ENCODE peak calls at places on chromosomes 11 and 22, in six cellular contexts. J, D, L, E, T and Y are unnamed samples.

GRCh38 chr11:18669211-18669593 is 29.4 kb upstream of the TMEM86A start:
- DNase-seq in J (peak; percentile 93), D (peak; percentile 46), L (no peak), E (peak; percentile 71), T (peak; percentile 22), Y (no peak)

GRCh38 chr11:67032830-67033555 is 10.1 kb downstream of the SYT12 start:
- DNase-seq in J (peak; percentile 71), D (no peak), L (no peak), E (peak; percentile 79), T (peak; percentile 95), Y (no peak)

GRCh38 chr11:109857637-109858036 is 235.6 kb upstream of the ZC3H12C start:
- DNase-seq in J (no peak), D (no peak), L (no peak), E (no peak), T (no peak), Y (no peak)

GRCh38 chr11:115117931-115118479 is 386.2 kb downstream of the CADM1 start:
- DNase-seq in J (no peak), D (no peak), L (no peak), E (no peak), T (no peak), Y (no peak)

GRCh38 chr11:132604446-132604845 is 927.9 kb downstream of the OPCML start:
- DNase-seq in J (no peak), D (no peak), L (no peak), E (no peak), T (peak; percentile 80), Y (no peak)

GRCh38 chr22:23553922-23554870 is 25.9 kb downstream of the IGLL1 start:
- DNase-seq in J (no peak), D (no peak), L (no peak), E (no peak), T (no peak), Y (no peak)

GRCh38 chr22:18031670-18032454 is 7.5 kb upstream of the MICAL3 start:
- DNase-seq in J (peak; percentile 90), D (peak; percentile 82), L (no peak), E (peak; percentile 95), T (peak; percentile 98), Y (no peak)

GRCh38 chr11:5486421-5486820 is 2.1 kb upstream of the OR52D1 start:
- DNase-seq in J (no peak), D (no peak), L (no peak), E (no peak), T (no peak), Y (no peak)

GRCh38 chr22:26609287-26609686 is 8.5 kb downstream of the CRYBB1 start:
- DNase-seq in J (no peak), D (no peak), L (no peak), E (no peak), T (no peak), Y (no peak)

GRCh38 chr11:120781486-120782120 is 242.3 kb upstream of the TBCEL start:
- DNase-seq in J (no peak), D (no peak), L (no peak), E (no peak), T (no peak), Y (no peak)

GRCh38 chr22:32761251-32761903 is 40.1 kb upstream of the TIMP3 start:
- DNase-seq in J (peak; percentile 98), D (no peak), L (no peak), E (no peak), T (peak; percentile 48), Y (no peak)

GRCh38 chr11:115656041-115656440 is 151.8 kb upstream of the CADM1 start:
- DNase-seq in J (no peak), D (no peak), L (no peak), E (no peak), T (no peak), Y (no peak)

GRCh38 chr11:469684-470667 is 19.9 kb downstream of the PTDSS2 start:
- DNase-seq in J (no peak), D (no peak), L (no peak), E (peak; percentile 34), T (peak; percentile 93), Y (no peak)

GRCh38 chr11:13963169-13963948 is 836 bp downstream of the SPON1 start:
- DNase-seq in J (no peak), D (no peak), L (peak; percentile 58), E (no peak), T (peak; percentile 55), Y (no peak)

GRCh38 chr11:76599041-76600013 is 71.2 kb downstream of the LRRC32 start:
- DNase-seq in J (no peak), D (no peak), L (peak; percentile 55), E (no peak), T (no peak), Y (no peak)

GRCh38 chr11:94885133-94885532 is 88.2 kb downstream of the CWC15 start:
- DNase-seq in J (peak; percentile 79), D (no peak), L (no peak), E (peak; percentile 96), T (no peak), Y (peak; percentile 3)

GRCh38 chr11:42526366-42526765 is 785.4 kb upstream of the API5 start:
- DNase-seq in J (no peak), D (no peak), L (no peak), E (no peak), T (no peak), Y (no peak)

GRCh38 chr22:21933899-21934298 is 18.7 kb downstream of the PPM1F start:
- DNase-seq in J (no peak), D (no peak), L (no peak), E (no peak), T (no peak), Y (no peak)

GRCh38 chr11:10324474-10324873 is 19.6 kb downstream of the ADM start:
- DNase-seq in J (no peak), D (no peak), L (no peak), E (no peak), T (peak; percentile 16), Y (no peak)

GRCh38 chr11:15824060-15824459 is 532.3 kb downstream of the SOX6 start:
- DNase-seq in J (no peak), D (no peak), L (no peak), E (no peak), T (no peak), Y (no peak)

GRCh38 chr11:9001736-9002135 is 2.1 kb downstream of the NRIP3 start:
- DNase-seq in J (peak; percentile 44), D (peak; percentile 15), L (no peak), E (peak; percentile 73), T (peak; percentile 96), Y (no peak)

GRCh38 chr11:39294648-39295047 is 2164.8 kb downstream of the LRRC4C start:
- DNase-seq in J (no peak), D (no peak), L (no peak), E (no peak), T (no peak), Y (no peak)

GRCh38 chr22:42878561-42879305 is 21.7 kb upstream of the ARFGAP3 start:
- DNase-seq in J (no peak), D (no peak), L (no peak), E (no peak), T (no peak), Y (no peak)

GRCh38 chr11:118226294-118226693 is 1.5 kb upstream of the JAML start:
- DNase-seq in J (no peak), D (no peak), L (no peak), E (no peak), T (peak; percentile 12), Y (no peak)

GRCh38 chr11:89491141-89491690 is at the start of gene NOX4:
- DNase-seq in J (no peak), D (no peak), L (peak; percentile 82), E (no peak), T (peak; percentile 55), Y (no peak)

GRCh38 chr11:104668797-104669463 is 229.3 kb downstream of the CASP12 start:
- DNase-seq in J (peak; percentile 91), D (peak; percentile 39), L (no peak), E (peak; percentile 98), T (peak; percentile 58), Y (no peak)

GRCh38 chr22:39306456-39307361 is 12.7 kb downstream of the RPL3 start:
- DNase-seq in J (no peak), D (no peak), L (peak; percentile 83), E (peak; percentile 35), T (no peak), Y (peak; percentile 50)

GRCh38 chr11:102280237-102280833 is 36.9 kb upstream of the BIRC3 start:
- DNase-seq in J (no peak), D (no peak), L (peak; percentile 36), E (no peak), T (no peak), Y (no peak)
- H2AFZ ChIP-seq in J (no peak overlapping the region), D (no peak overlapping the region), L (no peak overlapping the region), E (peak overlapping the region; percentile 83), T (peak overlapping the region; percentile 83), Y (no peak overlapping the region)

DNA sequence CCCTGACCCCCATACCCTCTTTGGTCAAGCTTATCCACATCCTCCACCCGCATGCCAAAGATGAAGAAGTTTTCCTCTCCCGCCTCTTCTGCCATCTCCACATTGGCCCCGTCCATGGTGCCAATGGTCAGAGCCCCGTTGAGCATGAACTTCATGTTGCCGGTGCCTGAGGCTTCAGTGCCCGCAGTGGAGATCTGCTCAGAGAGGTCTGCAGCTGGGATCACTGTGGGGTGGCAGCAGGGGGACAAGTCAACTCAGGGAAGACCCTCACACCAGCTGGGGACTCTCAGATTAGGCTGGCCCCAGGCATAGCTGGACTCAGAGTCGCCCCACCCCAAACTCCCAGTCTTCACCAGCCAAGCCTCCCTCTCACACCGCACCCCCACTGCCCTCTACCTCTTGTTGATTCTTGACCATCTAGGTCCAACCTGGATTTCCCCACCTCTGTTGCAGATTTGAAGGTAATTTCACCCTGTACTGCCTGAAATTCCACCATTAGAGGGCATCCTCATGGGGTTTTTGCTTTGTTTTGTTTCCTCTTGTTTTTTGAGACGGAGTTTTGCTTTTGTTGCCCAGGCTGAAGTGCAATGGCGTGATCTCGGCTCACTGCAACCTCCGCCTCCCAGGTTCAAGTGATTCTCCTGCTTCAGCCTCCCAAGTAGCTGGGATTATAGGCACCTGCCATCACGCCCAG is 6.6 kb upstream of the RASGRP2 start:
- DNase-seq in J (no peak), D (no peak), L (no peak), E (no peak), T (no peak), Y (no peak)
- H3K9me2 ChIP-seq in J (no peaks in the 10 kb centered on the region), D (no peaks in the 10 kb centered on the region), L (no peaks in the 10 kb centered on the region), E (no peaks in the 10 kb centered on the region), T (no peaks in the 10 kb centered on the region), Y (no peaks in the 10 kb centered on the region)

GRCh38 chr22:19580291-19580890 is 56.2 kb upstream of the CLDN5 start:
- DNase-seq in J (no peak), D (no peak), L (no peak), E (no peak), T (no peak), Y (no peak)
- H2AFZ ChIP-seq in J (no peak overlapping the region), D (no peak overlapping the region), L (peak overlapping the region; percentile 9), E (peak overlapping the region; percentile 55), T (no peak overlapping the region), Y (peak overlapping the region; percentile 51)

DNA sequence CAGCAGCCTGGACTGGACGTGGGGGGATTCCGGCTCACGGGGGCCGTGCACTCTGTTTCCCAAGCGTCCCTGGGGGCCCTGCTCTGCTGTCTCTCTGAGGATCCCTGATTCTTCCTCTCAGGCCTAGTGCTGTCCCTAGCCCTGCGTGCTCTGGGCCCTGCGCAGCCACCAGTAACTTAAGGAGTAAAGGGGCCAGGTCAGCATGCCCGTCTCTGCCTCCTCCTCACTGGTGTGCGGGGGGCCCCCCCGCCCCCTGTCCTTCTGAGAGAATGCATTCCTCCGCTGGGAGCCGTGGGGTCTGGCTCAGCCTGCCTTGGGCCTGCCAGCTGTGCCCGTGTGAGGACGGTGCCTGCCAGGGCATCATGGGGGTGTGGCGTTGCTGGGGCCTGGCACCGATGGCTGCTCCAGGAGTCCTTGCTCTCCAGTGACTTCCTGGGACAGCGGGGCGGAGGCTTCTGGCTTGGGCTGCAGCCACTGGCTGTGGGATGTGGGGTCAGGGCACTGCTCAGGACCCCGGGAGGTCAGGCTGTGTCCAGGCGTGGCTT is 429.7 kb downstream of the TBC1D22A start:
- DNase-seq in J (no peak), D (no peak), L (no peak), E (no peak), T (no peak), Y (no peak)
- H3K9me2 ChIP-seq in J (no peaks in the 10 kb centered on the region), D (no peaks in the 10 kb centered on the region), L (no peaks in the 10 kb centered on the region), E (no peaks in the 10 kb centered on the region), T (no peaks in the 10 kb centered on the region), Y (no peaks in the 10 kb centered on the region)

GRCh38 chr11:28268925-28269324 is 160.7 kb downstream of the METTL15 start:
- DNase-seq in J (no peak), D (no peak), L (no peak), E (no peak), T (no peak), Y (no peak)
- H2AFZ ChIP-seq in J (no peak overlapping the region), D (no peak overlapping the region), L (no peak overlapping the region), E (no peak overlapping the region), T (no peak overlapping the region), Y (no peak overlapping the region)